ENCODE peak calls at places on chromosome 1, in five cellular contexts. C is right atrium auricular region, V is Calu3, I is uterus, R is neural progenitor cell. D is an unnamed sample.

GRCh38 chr1:119448112-119448511 is 33.2 kb downstream of the HSD3B2 start:
- DNase-seq in I (no peak), R (peak), C (no peak), V (peak), D (no peak)

GRCh38 chr1:201718346-201719202 is 110.4 kb upstream of the IPO9 start:
- DNase-seq in V (no peak), R (no peak), I (no peak), C (no peak), D (no peak)

GRCh38 chr1:153922076-153922837 is 515 bp downstream of the GATAD2B start:
- DNase-seq in C (no peak), I (peak), R (peak), V (peak), D (no peak)

GRCh38 chr1:55428944-55429931 is 214.1 kb upstream of the USP24 start:
- DNase-seq in C (peak), R (no peak), I (peak), V (peak), D (no peak)

GRCh38 chr1:15974855-15975254 is 1.0 kb downstream of the ZBTB17 start:
- DNase-seq in I (no peak), R (no peak), V (no peak), C (no peak), D (peak)

GRCh38 chr1:21436488-21437340 is 3.2 kb upstream of the NBPF3 start:
- DNase-seq in C (no peak), V (no peak), I (no peak), R (peak), D (no peak)

GRCh38 chr1:228004331-228004871 is 2.4 kb upstream of the WNT3A start:
- DNase-seq in C (peak), I (peak), R (peak), V (peak), D (peak)

GRCh38 chr1:211628446-211628845 is 47.0 kb downstream of the NEK2 start:
- DNase-seq in C (no peak), V (no peak), R (peak), I (no peak), D (no peak)

GRCh38 chr1:115983584-115983983 is 7.3 kb downstream of the SLC22A15 start:
- DNase-seq in I (no peak), C (no peak), V (no peak), R (no peak), D (no peak)

GRCh38 chr1:63728611-63729226 is 45.1 kb upstream of the ROR1 start:
- DNase-seq in C (no peak), I (no peak), V (no peak), R (no peak), D (no peak)

GRCh38 chr1:41776896-41777431 is 141.8 kb downstream of the HIVEP3 start:
- DNase-seq in C (no peak), R (no peak), V (no peak), I (no peak), D (no peak)

GRCh38 chr1:221845650-221846371 is 103.9 kb upstream of the DUSP10 start:
- DNase-seq in R (no peak), C (peak), I (peak), V (peak), D (no peak)

GRCh38 chr1:190444464-190444863 is 33.2 kb downstream of the BRINP3 start:
- DNase-seq in V (no peak), C (no peak), I (no peak), R (peak), D (no peak)

GRCh38 chr1:54888080-54888733 is 1.2 kb upstream of the DHCR24 start:
- DNase-seq in I (no peak), V (no peak), C (no peak), R (peak), D (no peak)

GRCh38 chr1:208217774-208218173 is 26.4 kb downstream of the PLXNA2 start:
- DNase-seq in V (no peak), C (no peak), R (no peak), I (peak), D (no peak)

GRCh38 chr1:206004821-206005220 is 1.6 kb upstream of the RAB7B start:
- DNase-seq in V (no peak), R (no peak), C (peak), I (no peak), D (no peak)

GRCh38 chr1:154747841-154748766 is 122.0 kb downstream of the KCNN3 start:
- DNase-seq in I (peak), V (no peak), C (no peak), R (peak), D (peak)

GRCh38 chr1:54379481-54380284 is 26.5 kb downstream of the SSBP3 start:
- DNase-seq in C (no peak), R (peak), V (no peak), I (peak), D (no peak)

GRCh38 chr1:153774780-153775431 is at the start of gene SLC27A3:
- DNase-seq in C (peak), I (peak), V (peak), R (peak), D (peak)

GRCh38 chr1:66951513-66951912 is 26.7 kb downstream of the MIER1 start:
- DNase-seq in C (no peak), R (no peak), V (no peak), I (no peak), D (no peak)

DNA sequence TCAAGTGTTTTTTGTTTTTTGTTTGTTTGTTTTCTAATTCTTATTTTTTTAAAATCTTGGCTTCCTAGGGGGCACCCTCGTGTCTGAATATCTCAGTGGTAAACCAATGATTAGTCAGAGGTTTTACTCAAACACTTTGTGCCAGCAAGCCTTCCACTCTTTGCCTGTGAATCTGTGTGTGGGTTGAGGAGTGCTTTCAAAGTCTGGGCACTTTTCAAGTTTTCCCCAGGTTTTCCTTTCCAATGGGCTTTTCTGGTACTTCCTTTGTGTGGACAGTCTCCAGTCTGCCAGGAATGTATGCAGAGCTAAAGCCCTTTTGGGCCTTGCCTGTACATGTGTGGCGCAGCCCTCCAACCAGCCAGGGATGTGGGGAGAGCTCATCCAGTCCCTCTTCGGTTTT is 9.7 kb upstream of the PPIE start:
- DNase-seq in C (no peak), I (no peak), V (no peak), R (no peak), D (no peak)
- TF ChIP-seq CTCF in C (no peak), I (no peak), V (no peak), R (no peak), D (no peak)

GRCh38 chr1:81118550-81118949 is 682.2 kb upstream of the ADGRL2 start:
- DNase-seq in C (no peak), I (no peak), R (no peak), V (no peak), D (no peak)

GRCh38 chr1:81115422-81115821 is 685.3 kb upstream of the ADGRL2 start:
- DNase-seq in R (no peak), I (no peak), V (no peak), C (no peak), D (no peak)

GRCh38 chr1:81111818-81112217 is 688.9 kb upstream of the ADGRL2 start:
- DNase-seq in V (no peak), C (no peak), I (no peak), R (no peak), D (no peak)

GRCh38 chr1:81113688-81114087 is 687.0 kb upstream of the ADGRL2 start:
- DNase-seq in I (no peak), R (no peak), V (no peak), C (no peak), D (no peak)

GRCh38 chr1:81114191-81114590 is 686.5 kb upstream of the ADGRL2 start:
- DNase-seq in V (no peak), R (no peak), I (no peak), C (no peak), D (no peak)
- TF ChIP-seq CTCF in V (no peak), R (peak), I (no peak), C (no peak), D (no peak)

GRCh38 chr1:26177182-26177684 is at the start of gene CNKSR1:
- DNase-seq in I (no peak), C (no peak), R (peak), V (peak), D (no peak)
- TF ChIP-seq CTCF in I (no peak), C (no peak), R (peak), V (peak), D (no peak)

GRCh38 chr1:150537732-150538684 is 11.2 kb upstream of the ADAMTSL4 start:
- DNase-seq in R (peak), V (no peak), I (peak), C (no peak), D (no peak)
- TF ChIP-seq CTCF in R (peak), V (no peak), I (no peak), C (no peak), D (no peak)

GRCh38 chr1:62394646-62395045 is 42.2 kb upstream of the USP1 start:
- DNase-seq in C (no peak), R (no peak), V (no peak), I (no peak), D (no peak)

GRCh38 chr1:62392951-62393350 is 43.9 kb upstream of the USP1 start:
- DNase-seq in C (no peak), V (no peak), R (no peak), I (no peak), D (no peak)

GRCh38 chr1:62395291-62395690 is 41.6 kb upstream of the USP1 start:
- DNase-seq in R (no peak), C (no peak), V (no peak), I (no peak), D (no peak)

GRCh38 chr1:62389531-62389930 is 47.3 kb upstream of the USP1 start:
- DNase-seq in C (no peak), V (no peak), I (no peak), R (no peak), D (no peak)

DNA sequence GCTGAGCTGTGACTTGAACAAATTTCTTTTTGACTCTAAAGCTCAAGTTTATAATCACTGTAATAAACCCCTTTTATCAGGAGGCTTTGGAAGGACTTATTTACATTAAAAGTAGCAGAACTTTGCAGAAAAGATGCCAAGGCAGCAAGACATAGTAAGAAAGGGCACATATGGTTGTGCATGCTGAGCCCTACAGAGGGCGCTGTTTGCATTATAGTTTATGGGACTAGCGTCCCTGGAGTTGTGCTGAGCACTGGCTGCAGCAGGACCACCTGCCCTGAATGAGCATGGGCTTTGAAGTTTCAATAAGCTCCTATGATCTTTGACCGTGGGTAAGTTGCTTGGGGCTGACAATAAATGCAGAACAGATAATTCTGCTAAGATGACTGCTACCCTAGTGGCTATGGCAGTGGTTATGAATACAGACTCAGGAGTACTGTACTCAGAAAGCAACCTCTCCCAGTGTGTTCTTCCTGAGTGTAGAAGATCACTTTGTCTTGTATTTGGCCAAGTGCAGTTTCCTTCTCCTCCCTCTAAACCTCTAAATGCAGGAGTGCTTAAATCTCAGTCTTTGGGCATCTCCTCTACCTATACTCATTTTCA is 45.4 kb upstream of the USP1 start:
- DNase-seq in V (peak), I (no peak), C (no peak), R (peak), D (peak)
- TF ChIP-seq CTCF in V (peak), I (no peak), C (peak), R (peak), D (peak)

D was measured in GM20000.